ENCODE peak calls at places on chromosome 11, in eight cellular contexts. W, C, S, Q, T, K, I and G are unnamed samples.

GRCh38 chr11:65489061-65489705 is 9.7 kb upstream of the MALAT1 start:
- DNase-seq in T (no peak), W (peak), C (peak), I (peak), S (no peak), Q (no peak), K (no peak), G (no peak)

GRCh38 chr11:57657290-57658022 is at the start of gene CLP1:
- DNase-seq in K (peak), S (peak), W (peak), Q (peak), I (peak), C (peak), T (peak), G (peak)

GRCh38 chr11:65150513-65151271 is 16.4 kb upstream of the SYVN1 start:
- DNase-seq in I (peak), S (peak), W (peak), T (peak), K (no peak), Q (peak), C (peak), G (peak)

GRCh38 chr11:115361025-115361424 is 143.2 kb downstream of the CADM1 start:
- DNase-seq in K (no peak), S (no peak), C (no peak), T (no peak), W (no peak), I (no peak), Q (no peak), G (no peak)

GRCh38 chr11:127493330-127493729 is 492.8 kb upstream of the KIRREL3 start:
- DNase-seq in T (no peak), I (peak), S (no peak), Q (no peak), C (peak), K (no peak), W (peak), G (no peak)

GRCh38 chr11:13837286-13837685 is 125.2 kb upstream of the SPON1 start:
- DNase-seq in K (no peak), T (no peak), I (no peak), Q (peak), C (no peak), W (peak), S (no peak), G (peak)

GRCh38 chr11:76153609-76153949 is 52.7 kb downstream of the WNT11 start:
- DNase-seq in T (no peak), I (no peak), K (no peak), Q (no peak), S (no peak), W (no peak), C (no peak), G (no peak)

GRCh38 chr11:133821776-133822175 is 23.5 kb downstream of the SPATA19 start:
- DNase-seq in S (no peak), T (peak), I (no peak), C (peak), K (no peak), W (no peak), Q (no peak), G (no peak)

GRCh38 chr11:122882189-122882808 is at the start of gene JHY:
- DNase-seq in W (no peak), S (no peak), I (peak), T (no peak), Q (no peak), C (no peak), K (no peak), G (no peak)

GRCh38 chr11:87007938-87008337 is 29.8 kb upstream of the TMEM135 start:
- DNase-seq in C (no peak), S (no peak), I (peak), Q (no peak), T (no peak), K (no peak), W (peak), G (no peak)

GRCh38 chr11:84836371-84836770 is 790.8 kb downstream of the DLG2 start:
- DNase-seq in W (no peak), Q (no peak), C (no peak), S (no peak), I (no peak), T (no peak), K (no peak), G (no peak)

GRCh38 chr11:99383628-99384300 is 363.0 kb downstream of the CNTN5 start:
- DNase-seq in Q (no peak), C (no peak), W (no peak), S (no peak), K (no peak), I (no peak), T (no peak), G (no peak)

GRCh38 chr11:66312549-66313320 is 4.1 kb downstream of the CD248 start:
- DNase-seq in W (peak), S (peak), I (peak), C (peak), K (peak), T (peak), Q (peak), G (peak)

GRCh38 chr11:61607920-61608599 is 27.2 kb upstream of the SYT7 start:
- DNase-seq in I (peak), K (no peak), Q (no peak), S (no peak), C (no peak), T (no peak), W (no peak), G (no peak)

GRCh38 chr11:6273188-6273587 is 13.6 kb downstream of the CCKBR start:
- DNase-seq in S (no peak), T (no peak), Q (no peak), C (no peak), W (no peak), K (no peak), I (no peak), G (no peak)

GRCh38 chr11:57604289-57605010 is 7.0 kb downstream of the SERPING1 start:
- DNase-seq in Q (no peak), C (no peak), I (peak), K (no peak), T (no peak), W (no peak), S (no peak), G (no peak)

GRCh38 chr11:64485077-64485476 is 105.9 kb upstream of the SLC22A12 start:
- DNase-seq in I (no peak), C (no peak), S (no peak), W (no peak), K (no peak), Q (no peak), T (no peak), G (no peak)

GRCh38 chr11:114556135-114556534 is 3.5 kb downstream of the NXPE1 start:
- DNase-seq in I (no peak), C (no peak), W (no peak), K (no peak), T (no peak), S (no peak), Q (no peak), G (no peak)

GRCh38 chr11:11611381-11611780 is 10.4 kb downstream of the GALNT18 start:
- DNase-seq in K (no peak), Q (no peak), T (no peak), I (no peak), S (no peak), W (no peak), C (no peak), G (no peak)

GRCh38 chr11:34585304-34585869 is 35.5 kb upstream of the EHF start:
- DNase-seq in T (no peak), C (no peak), K (no peak), S (no peak), I (no peak), Q (no peak), W (no peak), G (no peak)

GRCh38 chr11:60370811-60371297 is 7.5 kb upstream of the MS4A7 start:
- DNase-seq in K (no peak), W (no peak), S (no peak), I (peak), T (peak), Q (no peak), C (peak), G (no peak)

GRCh38 chr11:61700221-61700620 is 20.0 kb downstream of the DAGLA start:
- DNase-seq in K (no peak), Q (no peak), W (peak), I (peak), T (peak), S (no peak), C (peak), G (peak)

GRCh38 chr11:13487661-13488030 is 8.2 kb downstream of the PTH start:
- DNase-seq in C (peak), W (no peak), S (no peak), Q (no peak), I (no peak), K (no peak), T (peak), G (no peak)

GRCh38 chr11:72394456-72394855 is 39.9 kb downstream of the CLPB start:
- DNase-seq in Q (no peak), C (no peak), W (no peak), I (no peak), T (no peak), K (no peak), S (no peak), G (no peak)

GRCh38 chr11:11022126-11022730 is 164.4 kb upstream of the ZBED5 start:
- DNase-seq in W (peak), C (peak), S (no peak), T (no peak), Q (no peak), K (no peak), I (peak), G (no peak)

GRCh38 chr11:19243601-19244000 is 2.9 kb upstream of the E2F8 start:
- DNase-seq in K (no peak), T (no peak), C (no peak), W (no peak), Q (no peak), S (no peak), I (no peak), G (no peak)

GRCh38 chr11:2482745-2483144 is 37.9 kb downstream of the KCNQ1 start:
- DNase-seq in I (no peak), S (no peak), K (no peak), T (no peak), Q (no peak), C (no peak), W (no peak), G (no peak)

GRCh38 chr11:75152090-75152489 is 1.2 kb downstream of the SLCO2B1 start:
- DNase-seq in I (no peak), W (no peak), C (no peak), T (peak), S (no peak), K (no peak), Q (no peak), G (no peak)

GRCh38 chr11:30873924-30874323 is 287.8 kb upstream of the MPPED2 start:
- DNase-seq in T (no peak), W (no peak), S (no peak), K (no peak), Q (no peak), I (no peak), C (no peak), G (no peak)

GRCh38 chr11:46363031-46363407 is 15.8 kb downstream of the DGKZ start:
- DNase-seq in T (no peak), S (no peak), W (peak), Q (no peak), I (peak), K (no peak), C (peak), G (no peak)

GRCh38 chr11:46361283-46362145 is 14.3 kb downstream of the DGKZ start:
- DNase-seq in C (no peak), T (no peak), I (peak), W (peak), Q (no peak), K (peak), S (peak), G (no peak)

GRCh38 chr11:46362146-46363030 is 15.1 kb downstream of the DGKZ start:
- DNase-seq in S (no peak), I (no peak), K (no peak), Q (no peak), W (no peak), C (no peak), T (no peak), G (no peak)

GRCh38 chr11:46359936-46360335 is 12.7 kb downstream of the DGKZ start:
- DNase-seq in T (no peak), S (no peak), I (no peak), Q (no peak), W (no peak), K (no peak), C (no peak), G (no peak)

DNA sequence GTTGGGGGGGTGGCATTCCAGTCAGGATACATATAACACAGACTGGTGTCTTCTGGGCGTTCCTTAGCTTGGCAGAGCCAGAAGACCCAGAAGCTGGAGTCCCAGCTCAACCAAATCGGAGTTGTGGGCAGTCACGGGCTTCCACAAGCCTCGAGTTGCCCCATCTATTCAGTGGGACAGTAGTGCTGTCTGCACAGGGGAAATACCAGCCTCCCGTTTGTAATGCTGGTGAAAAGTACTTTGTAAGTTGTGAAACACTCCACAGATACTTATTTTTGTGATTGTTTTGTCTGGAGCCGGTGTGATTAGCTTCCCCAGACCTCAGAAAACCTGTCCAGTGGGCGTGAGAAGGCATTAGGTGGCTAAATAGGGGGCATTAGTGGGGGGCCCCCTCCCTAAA is 13.6 kb downstream of the DGKZ start:
- DNase-seq in W (no peak), C (no peak), K (no peak), Q (no peak), T (no peak), I (peak), S (no peak), G (no peak)
- H3K4me3 ChIP-seq in W (no peak), C (no peak), K (peak), Q (peak), T (no peak), I (peak), S (peak), G (no peak)

DNA sequence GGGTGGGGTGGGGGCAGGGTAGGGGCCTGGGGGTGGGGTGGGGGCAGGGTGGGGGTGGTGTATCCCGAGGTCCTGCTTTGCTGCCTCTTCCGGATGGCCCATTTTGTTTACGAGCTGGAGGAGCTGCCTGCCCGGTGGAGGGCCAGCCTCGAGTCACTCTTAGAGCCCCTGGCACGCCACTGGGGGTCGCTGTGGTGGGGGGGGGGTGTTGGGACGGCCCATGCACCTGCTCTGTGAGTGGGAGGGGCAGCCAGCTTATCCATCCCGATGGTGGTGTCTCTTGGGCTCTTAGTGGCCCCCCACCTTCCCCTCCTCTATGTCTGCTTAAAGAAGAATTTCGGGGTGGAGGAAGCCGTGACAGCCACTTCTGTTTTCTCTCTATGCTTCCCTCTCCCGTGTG is 24.6 kb downstream of the MRGPRD start:
- DNase-seq in Q (no peak), T (no peak), K (peak), I (no peak), W (no peak), S (no peak), C (no peak), G (no peak)
- H3K4me3 ChIP-seq in Q (no peak), T (no peak), K (no peak), I (no peak), W (no peak), S (no peak), C (no peak), G (no peak)

DNA sequence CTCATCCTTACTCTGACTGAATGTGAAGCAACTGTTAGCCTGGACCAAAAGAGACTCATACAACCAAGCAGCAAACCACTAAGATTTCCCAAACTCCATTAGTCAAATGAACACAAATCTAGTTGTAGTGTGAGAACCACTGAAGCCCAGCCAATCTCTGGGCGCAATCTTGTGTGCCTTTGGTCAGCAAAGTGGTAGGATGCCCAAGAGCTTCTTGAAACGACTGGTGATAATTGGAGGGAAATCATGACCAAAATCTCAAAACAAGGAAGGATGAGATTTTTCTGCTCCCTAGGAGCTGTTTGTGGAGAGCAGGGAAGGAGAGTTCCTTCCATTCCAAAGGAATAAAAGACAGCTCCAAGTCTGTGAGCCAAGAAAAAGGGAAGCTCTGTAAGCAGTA is 24.0 kb downstream of the F2 start:
- DNase-seq in I (no peak), C (no peak), S (no peak), T (no peak), Q (no peak), K (no peak), W (no peak), G (no peak)
- H3K4me3 ChIP-seq in I (no peak), C (no peak), S (no peak), T (no peak), Q (no peak), K (no peak), W (no peak), G (no peak)

GRCh38 chr11:131819845-131820244 is 449.4 kb downstream of the NTM start:
- DNase-seq in S (no peak), W (no peak), Q (no peak), T (no peak), C (no peak), K (no peak), I (no peak), G (no peak)

GRCh38 chr11:131829725-131830124 is 459.3 kb downstream of the NTM start:
- DNase-seq in C (no peak), K (no peak), Q (no peak), I (no peak), W (no peak), S (no peak), T (no peak), G (no peak)

GRCh38 chr11:131823772-131824171 is 453.4 kb downstream of the NTM start:
- DNase-seq in C (no peak), I (no peak), W (no peak), K (no peak), T (no peak), Q (peak), S (no peak), G (no peak)

GRCh38 chr11:131827440-131827839 is 457.0 kb downstream of the NTM start:
- DNase-seq in T (no peak), W (no peak), Q (no peak), S (no peak), I (no peak), C (no peak), K (no peak), G (no peak)

GRCh38 chr11:131824766-131825165 is 454.4 kb downstream of the NTM start:
- DNase-seq in T (no peak), I (no peak), K (no peak), W (no peak), Q (peak), S (no peak), C (no peak), G (no peak)
- H3K4me3 ChIP-seq in T (no peak), I (no peak), K (no peak), W (no peak), Q (no peak), S (no peak), C (no peak), G (no peak)

GRCh38 chr11:28913883-28914282 is 805.7 kb downstream of the METTL15 start:
- DNase-seq in S (no peak), Q (no peak), T (no peak), K (no peak), W (no peak), C (no peak), I (no peak), G (no peak)
- H3K4me3 ChIP-seq in S (no peak), Q (no peak), T (no peak), K (no peak), W (no peak), C (no peak), I (no peak), G (no peak)

DNA sequence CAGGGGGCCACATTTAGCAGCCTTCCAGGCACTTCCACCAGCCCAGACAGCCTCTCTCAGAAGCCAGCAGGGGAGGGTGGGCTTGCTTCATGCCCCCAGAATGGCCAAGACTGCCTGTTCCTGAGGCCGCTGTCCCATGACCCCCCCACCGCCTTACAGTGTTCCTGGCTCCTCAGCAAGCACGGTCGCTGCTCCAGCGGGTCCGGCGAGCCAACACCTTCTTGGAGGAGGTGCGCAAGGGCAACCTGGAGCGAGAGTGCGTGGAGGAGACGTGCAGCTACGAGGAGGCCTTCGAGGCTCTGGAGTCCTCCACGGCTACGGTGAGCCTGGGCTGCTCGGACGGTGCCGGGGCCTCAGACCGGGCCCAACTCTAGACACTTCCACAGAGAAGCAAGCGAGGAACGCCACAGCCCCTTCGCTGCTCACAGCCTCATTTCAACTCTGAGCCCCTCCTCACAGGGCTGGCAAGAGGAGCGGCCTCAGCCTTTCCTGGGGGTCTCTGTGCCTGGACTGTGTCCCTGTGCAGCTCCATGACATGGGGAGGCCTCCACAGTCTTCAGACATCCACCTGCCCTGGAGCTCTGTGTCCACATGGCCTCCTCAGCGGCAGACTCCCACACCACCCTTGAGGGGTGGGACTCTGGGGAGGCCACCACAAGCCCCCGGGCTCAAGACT is 668 bp downstream of the F2 start:
- DNase-seq in T (no peak), K (no peak), W (no peak), I (no peak), C (no peak), S (no peak), Q (no peak), G (no peak)
- H3K4me3 ChIP-seq in T (no peak), K (no peak), W (no peak), I (no peak), C (no peak), S (no peak), Q (no peak), G (no peak)